ENCODE peak calls at places on chromosomes 16 and 17, in seven cellular contexts. One of them, this sample, is unnamed. For H3K79me2, the result is how much of the 10 kb centered on the place peaks cover.

GRCh38 chr17:1186923-1187771 is 7.4 kb upstream of the ABR start:
- DNase-seq in mammary epithelial cell: peak
- DNase-seq in fibroblast of lung: peak
- DNase-seq in neural progenitor cell: peak
- DNase-seq in hepatocyte: peak
- DNase-seq in endothelial cell of umbilical vein: peak
- DNase-seq in PC-3: peak
- DNase-seq in this sample: peak

GRCh38 chr17:339193-340061 is 13.2 kb downstream of the RPH3AL start:
- DNase-seq in mammary epithelial cell: no peak
- DNase-seq in fibroblast of lung: no peak
- DNase-seq in neural progenitor cell: no peak
- DNase-seq in hepatocyte: no peak
- DNase-seq in endothelial cell of umbilical vein: no peak
- DNase-seq in PC-3: no peak
- DNase-seq in this sample: no peak

GRCh38 chr16:17491140-17491662 is 20.4 kb upstream of the XYLT1 start:
- DNase-seq in mammary epithelial cell: no peak
- DNase-seq in fibroblast of lung: no peak
- DNase-seq in neural progenitor cell: no peak
- DNase-seq in hepatocyte: no peak
- DNase-seq in endothelial cell of umbilical vein: no peak
- DNase-seq in PC-3: no peak
- DNase-seq in this sample: no peak

GRCh38 chr17:65552214-65552613 is 9.2 kb downstream of the AXIN2 start:
- DNase-seq in mammary epithelial cell: no peak
- DNase-seq in fibroblast of lung: no peak
- DNase-seq in neural progenitor cell: no peak
- DNase-seq in hepatocyte: no peak
- DNase-seq in endothelial cell of umbilical vein: no peak
- DNase-seq in PC-3: no peak
- DNase-seq in this sample: peak

GRCh38 chr16:53506254-53506653 is 3.2 kb upstream of the AKTIP start:
- DNase-seq in mammary epithelial cell: no peak
- DNase-seq in fibroblast of lung: no peak
- DNase-seq in neural progenitor cell: no peak
- DNase-seq in hepatocyte: no peak
- DNase-seq in endothelial cell of umbilical vein: no peak
- DNase-seq in PC-3: no peak
- DNase-seq in this sample: no peak

GRCh38 chr16:14965328-14965727 is 9.5 kb upstream of the PDXDC1 start:
- DNase-seq in mammary epithelial cell: no peak
- DNase-seq in fibroblast of lung: no peak
- DNase-seq in neural progenitor cell: no peak
- DNase-seq in hepatocyte: no peak
- DNase-seq in endothelial cell of umbilical vein: no peak
- DNase-seq in PC-3: no peak
- DNase-seq in this sample: no peak

GRCh38 chr17:34692932-34693331 is 113.5 kb downstream of the TMEM132E start:
- DNase-seq in mammary epithelial cell: peak
- DNase-seq in fibroblast of lung: no peak
- DNase-seq in neural progenitor cell: no peak
- DNase-seq in hepatocyte: no peak
- DNase-seq in endothelial cell of umbilical vein: no peak
- DNase-seq in PC-3: no peak
- DNase-seq in this sample: no peak

GRCh38 chr16:9929836-9930235 is 252.4 kb downstream of the GRIN2A start:
- DNase-seq in mammary epithelial cell: no peak
- DNase-seq in fibroblast of lung: no peak
- DNase-seq in neural progenitor cell: no peak
- DNase-seq in hepatocyte: no peak
- DNase-seq in endothelial cell of umbilical vein: no peak
- DNase-seq in PC-3: no peak
- DNase-seq in this sample: no peak

GRCh38 chr16:57918444-57918843 is 52.5 kb downstream of the CNGB1 start:
- DNase-seq in mammary epithelial cell: no peak
- DNase-seq in fibroblast of lung: no peak
- DNase-seq in neural progenitor cell: no peak
- DNase-seq in hepatocyte: no peak
- DNase-seq in endothelial cell of umbilical vein: no peak
- DNase-seq in PC-3: no peak
- DNase-seq in this sample: no peak

GRCh38 chr16:65178151-65178550 is 56.3 kb upstream of the CDH11 start:
- DNase-seq in mammary epithelial cell: no peak
- DNase-seq in fibroblast of lung: peak
- DNase-seq in neural progenitor cell: no peak
- DNase-seq in hepatocyte: no peak
- DNase-seq in endothelial cell of umbilical vein: no peak
- DNase-seq in PC-3: peak
- DNase-seq in this sample: peak

GRCh38 chr16:50699345-50700159 is 6.1 kb downstream of the NOD2 start:
- DNase-seq in mammary epithelial cell: peak
- DNase-seq in fibroblast of lung: no peak
- DNase-seq in neural progenitor cell: no peak
- DNase-seq in hepatocyte: no peak
- DNase-seq in endothelial cell of umbilical vein: no peak
- DNase-seq in PC-3: peak
- DNase-seq in this sample: peak

GRCh38 chr17:81059026-81059425 is 24.1 kb downstream of the BAIAP2 start:
- DNase-seq in mammary epithelial cell: no peak
- DNase-seq in fibroblast of lung: no peak
- DNase-seq in neural progenitor cell: no peak
- DNase-seq in hepatocyte: no peak
- DNase-seq in endothelial cell of umbilical vein: no peak
- DNase-seq in PC-3: no peak
- DNase-seq in this sample: no peak
- TF ChIP-seq EZH2 in mammary epithelial cell: no peak
- TF ChIP-seq EZH2 in fibroblast of lung: no peak
- TF ChIP-seq EZH2 in neural progenitor cell: no peak
- TF ChIP-seq EZH2 in hepatocyte: no peak
- TF ChIP-seq EZH2 in endothelial cell of umbilical vein: no peak
- TF ChIP-seq EZH2 in PC-3: no peak
- TF ChIP-seq EZH2 in this sample: no peak

GRCh38 chr16:79327836-79328235 is 272.7 kb downstream of the MAF start:
- DNase-seq in mammary epithelial cell: no peak
- DNase-seq in fibroblast of lung: no peak
- DNase-seq in neural progenitor cell: no peak
- DNase-seq in hepatocyte: no peak
- DNase-seq in endothelial cell of umbilical vein: no peak
- DNase-seq in PC-3: no peak
- DNase-seq in this sample: no peak
- H2AFZ ChIP-seq in mammary epithelial cell: no peak
- H2AFZ ChIP-seq in fibroblast of lung: no peak
- H2AFZ ChIP-seq in neural progenitor cell: no peak
- H2AFZ ChIP-seq in hepatocyte: no peak
- H2AFZ ChIP-seq in endothelial cell of umbilical vein: no peak
- H2AFZ ChIP-seq in PC-3: no peak
- H2AFZ ChIP-seq in this sample: no peak

GRCh38 chr17:38706625-38707298 is 1.7 kb downstream of the MLLT6 start:
- DNase-seq in mammary epithelial cell: peak
- DNase-seq in fibroblast of lung: no peak
- DNase-seq in neural progenitor cell: peak
- DNase-seq in hepatocyte: peak
- DNase-seq in endothelial cell of umbilical vein: no peak
- DNase-seq in PC-3: no peak
- DNase-seq in this sample: peak
- H3K79me2 ChIP-seq in mammary epithelial cell: under half
- H3K79me2 ChIP-seq in fibroblast of lung: under half
- H3K79me2 ChIP-seq in neural progenitor cell: under half
- H3K79me2 ChIP-seq in hepatocyte: under half
- H3K79me2 ChIP-seq in endothelial cell of umbilical vein: under half
- H3K79me2 ChIP-seq in PC-3: under half
- H3K79me2 ChIP-seq in this sample: under half

GRCh38 chr17:31488264-31488981 is 96.9 kb downstream of the RAB11FIP4 start:
- DNase-seq in mammary epithelial cell: peak
- DNase-seq in fibroblast of lung: no peak
- DNase-seq in neural progenitor cell: peak
- DNase-seq in hepatocyte: peak
- DNase-seq in endothelial cell of umbilical vein: no peak
- DNase-seq in PC-3: peak
- DNase-seq in this sample: no peak
- TF ChIP-seq EZH2 in mammary epithelial cell: no peak
- TF ChIP-seq EZH2 in fibroblast of lung: peak
- TF ChIP-seq EZH2 in neural progenitor cell: peak
- TF ChIP-seq EZH2 in hepatocyte: no peak
- TF ChIP-seq EZH2 in endothelial cell of umbilical vein: peak
- TF ChIP-seq EZH2 in PC-3: no peak
- TF ChIP-seq EZH2 in this sample: peak

GRCh38 chr17:59963738-59964454 is 644 bp downstream of the RNFT1 start:
- DNase-seq in mammary epithelial cell: peak
- DNase-seq in fibroblast of lung: peak
- DNase-seq in neural progenitor cell: peak
- DNase-seq in hepatocyte: peak
- DNase-seq in endothelial cell of umbilical vein: peak
- DNase-seq in PC-3: peak
- DNase-seq in this sample: peak
- H2AFZ ChIP-seq in mammary epithelial cell: peak
- H2AFZ ChIP-seq in fibroblast of lung: peak
- H2AFZ ChIP-seq in neural progenitor cell: peak
- H2AFZ ChIP-seq in hepatocyte: peak
- H2AFZ ChIP-seq in endothelial cell of umbilical vein: peak
- H2AFZ ChIP-seq in PC-3: peak
- H2AFZ ChIP-seq in this sample: peak

GRCh38 chr17:38354466-38354865 is 2.8 kb downstream of the SOCS7 start:
- DNase-seq in mammary epithelial cell: no peak
- DNase-seq in fibroblast of lung: no peak
- DNase-seq in neural progenitor cell: no peak
- DNase-seq in hepatocyte: no peak
- DNase-seq in endothelial cell of umbilical vein: no peak
- DNase-seq in PC-3: no peak
- DNase-seq in this sample: no peak
- H3K79me2 ChIP-seq in mammary epithelial cell: half or more
- H3K79me2 ChIP-seq in fibroblast of lung: under half
- H3K79me2 ChIP-seq in neural progenitor cell: half or more
- H3K79me2 ChIP-seq in hepatocyte: half or more
- H3K79me2 ChIP-seq in endothelial cell of umbilical vein: under half
- H3K79me2 ChIP-seq in PC-3: under half
- H3K79me2 ChIP-seq in this sample: half or more

GRCh38 chr17:48590603-48591161 is 641 bp upstream of the HOXB3 start:
- DNase-seq in mammary epithelial cell: no peak
- DNase-seq in fibroblast of lung: no peak
- DNase-seq in neural progenitor cell: no peak
- DNase-seq in hepatocyte: no peak
- DNase-seq in endothelial cell of umbilical vein: no peak
- DNase-seq in PC-3: no peak
- DNase-seq in this sample: no peak

GRCh38 chr17:48591435-48592077 is 1.5 kb upstream of the HOXB3 start:
- DNase-seq in mammary epithelial cell: no peak
- DNase-seq in fibroblast of lung: no peak
- DNase-seq in neural progenitor cell: no peak
- DNase-seq in hepatocyte: no peak
- DNase-seq in endothelial cell of umbilical vein: no peak
- DNase-seq in PC-3: no peak
- DNase-seq in this sample: no peak

GRCh38 chr17:48593126-48593829 is at the start of gene HOXB5:
- DNase-seq in mammary epithelial cell: no peak
- DNase-seq in fibroblast of lung: peak
- DNase-seq in neural progenitor cell: no peak
- DNase-seq in hepatocyte: peak
- DNase-seq in endothelial cell of umbilical vein: no peak
- DNase-seq in PC-3: no peak
- DNase-seq in this sample: peak

GRCh38 chr17:48592592-48592991 is 987 bp downstream of the HOXB5 start:
- DNase-seq in mammary epithelial cell: no peak
- DNase-seq in fibroblast of lung: peak
- DNase-seq in neural progenitor cell: no peak
- DNase-seq in hepatocyte: no peak
- DNase-seq in endothelial cell of umbilical vein: no peak
- DNase-seq in PC-3: no peak
- DNase-seq in this sample: peak

GRCh38 chr17:48592097-48592496 is 1.5 kb downstream of the HOXB5 start:
- DNase-seq in mammary epithelial cell: no peak
- DNase-seq in fibroblast of lung: peak
- DNase-seq in neural progenitor cell: no peak
- DNase-seq in hepatocyte: no peak
- DNase-seq in endothelial cell of umbilical vein: no peak
- DNase-seq in PC-3: no peak
- DNase-seq in this sample: peak
- TF ChIP-seq EZH2 in mammary epithelial cell: no peak
- TF ChIP-seq EZH2 in fibroblast of lung: no peak
- TF ChIP-seq EZH2 in neural progenitor cell: no peak
- TF ChIP-seq EZH2 in hepatocyte: peak
- TF ChIP-seq EZH2 in endothelial cell of umbilical vein: no peak
- TF ChIP-seq EZH2 in PC-3: no peak
- TF ChIP-seq EZH2 in this sample: no peak

GRCh38 chr17:14925498-14925897 is 339.6 kb downstream of the PMP22 start:
- DNase-seq in mammary epithelial cell: no peak
- DNase-seq in fibroblast of lung: no peak
- DNase-seq in neural progenitor cell: no peak
- DNase-seq in hepatocyte: no peak
- DNase-seq in endothelial cell of umbilical vein: no peak
- DNase-seq in PC-3: no peak
- DNase-seq in this sample: no peak
- H2AFZ ChIP-seq in mammary epithelial cell: no peak
- H2AFZ ChIP-seq in fibroblast of lung: no peak
- H2AFZ ChIP-seq in neural progenitor cell: no peak
- H2AFZ ChIP-seq in hepatocyte: no peak
- H2AFZ ChIP-seq in endothelial cell of umbilical vein: no peak
- H2AFZ ChIP-seq in PC-3: no peak
- H2AFZ ChIP-seq in this sample: no peak

DNA sequence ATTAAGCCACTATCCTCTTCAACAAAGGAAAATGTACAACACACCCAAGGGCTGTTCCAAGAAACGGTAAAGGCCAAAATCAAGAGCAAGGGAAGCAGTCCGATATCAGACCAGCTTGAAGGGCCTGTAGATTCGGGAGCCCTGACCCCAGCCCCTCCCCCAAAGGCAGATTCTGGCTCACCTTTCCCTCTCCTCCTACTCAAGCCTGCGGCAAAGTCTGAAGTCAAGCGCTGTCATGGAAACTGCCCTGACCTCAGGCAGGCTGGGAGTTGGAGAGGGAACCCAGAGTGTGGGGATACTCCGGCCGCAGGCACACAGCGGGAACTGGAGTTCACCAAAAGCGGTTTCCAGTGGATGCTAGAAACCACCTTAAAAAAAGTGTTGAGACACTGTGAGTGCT is 1.8 kb downstream of the ALYREF start:
- DNase-seq in mammary epithelial cell: no peak
- DNase-seq in fibroblast of lung: no peak
- DNase-seq in neural progenitor cell: no peak
- DNase-seq in hepatocyte: peak
- DNase-seq in endothelial cell of umbilical vein: no peak
- DNase-seq in PC-3: no peak
- DNase-seq in this sample: no peak
- H3K79me2 ChIP-seq in mammary epithelial cell: half or more
- H3K79me2 ChIP-seq in fibroblast of lung: half or more
- H3K79me2 ChIP-seq in neural progenitor cell: half or more
- H3K79me2 ChIP-seq in hepatocyte: half or more
- H3K79me2 ChIP-seq in endothelial cell of umbilical vein: half or more
- H3K79me2 ChIP-seq in PC-3: half or more
- H3K79me2 ChIP-seq in this sample: half or more